ENCODE peak calls at places on chromosome 1, in six cellular contexts. One of them, this sample, is unnamed.
A peak's percentile ranks its signal among the peaks of the same experiment; 100 is the strongest.

GRCh38 chr1:94259635-94260289 is 22.4 kb upstream of the ARHGAP29 start:
- DNase-seq in NCI-H1930: no peak
- DNase-seq in T-helper 17 cell: no peak
- DNase-seq in activated T-cell treated with anti-CD3 and anti-CD28 coated beads for 1 hour: no peak
- DNase-seq in occipital lobe: no peak
- DNase-seq in hypothalamus: no peak
- DNase-seq in this sample: no peak

GRCh38 chr1:64309468-64309867 is 106.0 kb downstream of the UBE2U start:
- DNase-seq in activated T-cell treated with anti-CD3 and anti-CD28 coated beads for 1 hour: no peak
- DNase-seq in NCI-H1930: no peak
- DNase-seq in hypothalamus: peak; percentile 43
- DNase-seq in T-helper 17 cell: no peak
- DNase-seq in occipital lobe: peak; percentile 9
- DNase-seq in this sample: no peak

GRCh38 chr1:14944471-14944981 is 209.0 kb upstream of the TMEM51 start:
- DNase-seq in T-helper 17 cell: no peak
- DNase-seq in hypothalamus: peak; percentile 56
- DNase-seq in occipital lobe: peak; percentile 42
- DNase-seq in NCI-H1930: no peak
- DNase-seq in activated T-cell treated with anti-CD3 and anti-CD28 coated beads for 1 hour: no peak
- DNase-seq in this sample: no peak

GRCh38 chr1:27598902-27599528 is 4.9 kb downstream of the AHDC1 start:
- DNase-seq in activated T-cell treated with anti-CD3 and anti-CD28 coated beads for 1 hour: peak; percentile 22
- DNase-seq in NCI-H1930: no peak
- DNase-seq in hypothalamus: peak; percentile 40
- DNase-seq in T-helper 17 cell: no peak
- DNase-seq in occipital lobe: peak; percentile 30
- DNase-seq in this sample: peak; percentile 32

GRCh38 chr1:224759570-224760562 is 143.7 kb downstream of the CNIH3 start:
- DNase-seq in activated T-cell treated with anti-CD3 and anti-CD28 coated beads for 1 hour: no peak
- DNase-seq in occipital lobe: no peak
- DNase-seq in NCI-H1930: no peak
- DNase-seq in T-helper 17 cell: no peak
- DNase-seq in hypothalamus: no peak
- DNase-seq in this sample: no peak

GRCh38 chr1:53949023-53949611 is 3.0 kb downstream of the LRRC42 start:
- DNase-seq in activated T-cell treated with anti-CD3 and anti-CD28 coated beads for 1 hour: no peak
- DNase-seq in hypothalamus: no peak
- DNase-seq in T-helper 17 cell: no peak
- DNase-seq in occipital lobe: no peak
- DNase-seq in NCI-H1930: no peak
- DNase-seq in this sample: no peak

GRCh38 chr1:232108598-232108997 is 482.0 kb downstream of the DISC1 start:
- DNase-seq in activated T-cell treated with anti-CD3 and anti-CD28 coated beads for 1 hour: no peak
- DNase-seq in occipital lobe: no peak
- DNase-seq in NCI-H1930: no peak
- DNase-seq in hypothalamus: no peak
- DNase-seq in T-helper 17 cell: no peak
- DNase-seq in this sample: no peak

GRCh38 chr1:160118928-160119327 is 3.4 kb downstream of the ATP1A2 start:
- DNase-seq in occipital lobe: no peak
- DNase-seq in hypothalamus: no peak
- DNase-seq in NCI-H1930: no peak
- DNase-seq in activated T-cell treated with anti-CD3 and anti-CD28 coated beads for 1 hour: no peak
- DNase-seq in T-helper 17 cell: no peak
- DNase-seq in this sample: no peak

GRCh38 chr1:113191579-113192076 is 118.6 kb downstream of the LRIG2 start:
- DNase-seq in NCI-H1930: no peak
- DNase-seq in T-helper 17 cell: no peak
- DNase-seq in hypothalamus: no peak
- DNase-seq in occipital lobe: no peak
- DNase-seq in activated T-cell treated with anti-CD3 and anti-CD28 coated beads for 1 hour: no peak
- DNase-seq in this sample: no peak

GRCh38 chr1:81414417-81415087 is 386.2 kb upstream of the ADGRL2 start:
- DNase-seq in hypothalamus: no peak
- DNase-seq in T-helper 17 cell: no peak
- DNase-seq in activated T-cell treated with anti-CD3 and anti-CD28 coated beads for 1 hour: no peak
- DNase-seq in NCI-H1930: no peak
- DNase-seq in occipital lobe: peak; percentile 29
- DNase-seq in this sample: no peak

GRCh38 chr1:214441119-214441518 is 110.3 kb downstream of the PTPN14 start:
- DNase-seq in hypothalamus: no peak
- DNase-seq in T-helper 17 cell: no peak
- DNase-seq in occipital lobe: no peak
- DNase-seq in activated T-cell treated with anti-CD3 and anti-CD28 coated beads for 1 hour: no peak
- DNase-seq in NCI-H1930: no peak
- DNase-seq in this sample: no peak

GRCh38 chr1:81562934-81563333 is 237.8 kb upstream of the ADGRL2 start:
- DNase-seq in occipital lobe: no peak
- DNase-seq in activated T-cell treated with anti-CD3 and anti-CD28 coated beads for 1 hour: no peak
- DNase-seq in hypothalamus: no peak
- DNase-seq in T-helper 17 cell: no peak
- DNase-seq in NCI-H1930: no peak
- DNase-seq in this sample: no peak

GRCh38 chr1:202329891-202330290 is 11.8 kb downstream of the UBE2T start:
- DNase-seq in activated T-cell treated with anti-CD3 and anti-CD28 coated beads for 1 hour: no peak
- DNase-seq in T-helper 17 cell: no peak
- DNase-seq in occipital lobe: no peak
- DNase-seq in NCI-H1930: no peak
- DNase-seq in hypothalamus: no peak
- DNase-seq in this sample: no peak

GRCh38 chr1:181134543-181135461 is 46.3 kb downstream of the IER5 start:
- DNase-seq in T-helper 17 cell: no peak
- DNase-seq in NCI-H1930: no peak
- DNase-seq in occipital lobe: no peak
- DNase-seq in hypothalamus: no peak
- DNase-seq in activated T-cell treated with anti-CD3 and anti-CD28 coated beads for 1 hour: no peak
- DNase-seq in this sample: no peak

GRCh38 chr1:75765697-75766355 is 20.2 kb upstream of the RABGGTB start:
- DNase-seq in hypothalamus: no peak
- DNase-seq in NCI-H1930: no peak
- DNase-seq in activated T-cell treated with anti-CD3 and anti-CD28 coated beads for 1 hour: no peak
- DNase-seq in occipital lobe: no peak
- DNase-seq in T-helper 17 cell: no peak
- DNase-seq in this sample: no peak

GRCh38 chr1:1200876-1201810 is 5.2 kb downstream of the TNFRSF18 start:
- DNase-seq in T-helper 17 cell: peak; percentile 87
- DNase-seq in occipital lobe: no peak
- DNase-seq in hypothalamus: no peak
- DNase-seq in NCI-H1930: peak; percentile 41
- DNase-seq in activated T-cell treated with anti-CD3 and anti-CD28 coated beads for 1 hour: peak; percentile 79
- DNase-seq in this sample: no peak

GRCh38 chr1:230289350-230289644 is 136.8 kb downstream of the PGBD5 start:
- DNase-seq in NCI-H1930: no peak
- DNase-seq in hypothalamus: no peak
- DNase-seq in occipital lobe: no peak
- DNase-seq in activated T-cell treated with anti-CD3 and anti-CD28 coated beads for 1 hour: no peak
- DNase-seq in T-helper 17 cell: no peak
- DNase-seq in this sample: no peak

GRCh38 chr1:67148516-67149178 is 13.9 kb upstream of the C1orf141 start:
- DNase-seq in hypothalamus: no peak
- DNase-seq in NCI-H1930: no peak
- DNase-seq in occipital lobe: no peak
- DNase-seq in activated T-cell treated with anti-CD3 and anti-CD28 coated beads for 1 hour: no peak
- DNase-seq in T-helper 17 cell: no peak
- DNase-seq in this sample: no peak

GRCh38 chr1:5856246-5856815 is 135.9 kb downstream of the NPHP4 start:
- DNase-seq in T-helper 17 cell: no peak
- DNase-seq in occipital lobe: no peak
- DNase-seq in activated T-cell treated with anti-CD3 and anti-CD28 coated beads for 1 hour: no peak
- DNase-seq in NCI-H1930: no peak
- DNase-seq in hypothalamus: no peak
- DNase-seq in this sample: no peak

GRCh38 chr1:44819257-44819593 is 10.9 kb downstream of the BTBD19 start:
- DNase-seq in occipital lobe: no peak
- DNase-seq in T-helper 17 cell: no peak
- DNase-seq in NCI-H1930: no peak
- DNase-seq in activated T-cell treated with anti-CD3 and anti-CD28 coated beads for 1 hour: no peak
- DNase-seq in hypothalamus: no peak
- DNase-seq in this sample: no peak

GRCh38 chr1:30693820-30694219 is 29.6 kb downstream of the MATN1 start:
- DNase-seq in activated T-cell treated with anti-CD3 and anti-CD28 coated beads for 1 hour: no peak
- DNase-seq in NCI-H1930: no peak
- DNase-seq in occipital lobe: no peak
- DNase-seq in hypothalamus: no peak
- DNase-seq in T-helper 17 cell: no peak
- DNase-seq in this sample: no peak